ENCODE peak calls at places on chromosomes 12 and 14, in five cellular contexts. J, T, F, Y and X are unnamed samples.

GRCh38 chr14:99263564-99264330 is 8.2 kb downstream of the BCL11B start:
- DNase-seq in J (no peak), T (peak; percentile 41), F (no peak), Y (no peak), X (no peak)

GRCh38 chr14:60723218-60724079 is 702 bp downstream of the SIX4 start:
- DNase-seq in J (no peak), T (peak; percentile 24), F (peak; percentile 65), Y (no peak), X (peak; percentile 74)

GRCh38 chr12:93500201-93500600 is 32.9 kb downstream of the MRPL42 start:
- DNase-seq in J (no peak), T (no peak), F (no peak), Y (no peak), X (no peak)

GRCh38 chr12:106144847-106145246 is 6.1 kb upstream of the NUAK1 start:
- DNase-seq in J (no peak), T (no peak), F (no peak), Y (peak; percentile 77), X (no peak)

GRCh38 chr12:27899151-27899661 is 73.3 kb downstream of the PTHLH start:
- DNase-seq in J (no peak), T (no peak), F (peak; percentile 59), Y (no peak), X (no peak)

GRCh38 chr14:93054876-93055275 is 60.8 kb downstream of the ITPK1 start:
- DNase-seq in J (no peak), T (no peak), F (no peak), Y (no peak), X (no peak)

GRCh38 chr12:124002021-124002640 is 29.1 kb downstream of the ZNF664 start:
- DNase-seq in J (no peak), T (no peak), F (no peak), Y (no peak), X (peak; percentile 17)

GRCh38 chr12:58314610-58315009 is 373.2 kb downstream of the ATP23 start:
- DNase-seq in J (no peak), T (no peak), F (peak; percentile 69), Y (no peak), X (no peak)

GRCh38 chr14:51396222-51396815 is 156.3 kb downstream of the TMX1 start:
- DNase-seq in J (no peak), T (no peak), F (peak; percentile 93), Y (no peak), X (no peak)

GRCh38 chr12:107145397-107145796 is 52.0 kb upstream of the CRY1 start:
- DNase-seq in J (no peak), T (no peak), F (peak; percentile 81), Y (no peak), X (no peak)

GRCh38 chr14:105389534-105389933 is 8.8 kb upstream of the TEX22 start:
- DNase-seq in J (no peak), T (no peak), F (no peak), Y (no peak), X (no peak)